ENCODE peak calls at places on chromosomes 11 and 22, in ten cellular contexts. B, Q, N, X, O, M, H, U, K and Y are unnamed samples.

GRCh38 chr11:96272542-96273306 is 70.3 kb downstream of the MAML2 start:
- DNase-seq in X (no peak), K (no peak), B (peak; percentile 24), N (no peak), O (no peak), U (no peak), H (no peak), M (peak; percentile 9), Q (no peak), Y (no peak)

GRCh38 chr11:44766972-44767278 is 40.2 kb downstream of the TSPAN18 start:
- DNase-seq in B (peak; percentile 57), N (no peak), X (no peak), O (no peak), U (no peak), M (no peak), H (peak; percentile 42), K (no peak), Q (no peak), Y (no peak)

GRCh38 chr11:17479284-17480214 is 2.9 kb upstream of the ABCC8 start:
- DNase-seq in M (peak; percentile 24), O (peak; percentile 65), K (no peak), X (no peak), N (no peak), B (peak; percentile 27), H (no peak), Q (peak; percentile 70), U (peak; percentile 52), Y (no peak)

GRCh38 chr11:130554241-130555055 is 106.0 kb downstream of the ADAMTS15 start:
- DNase-seq in B (peak; percentile 56), O (no peak), K (no peak), Q (no peak), U (no peak), M (no peak), H (no peak), X (no peak), N (no peak), Y (no peak)

GRCh38 chr11:111344032-111344431 is 35.0 kb downstream of the POU2AF1 start:
- DNase-seq in O (no peak), U (peak; percentile 70), X (no peak), Q (no peak), B (peak; percentile 75), K (no peak), N (no peak), M (peak; percentile 49), H (peak; percentile 83), Y (no peak)

GRCh38 chr22:40966683-40967082 is 15.5 kb downstream of the RBX1 start:
- DNase-seq in B (no peak), N (no peak), Q (no peak), H (no peak), X (no peak), M (no peak), K (no peak), O (no peak), U (no peak), Y (no peak)

GRCh38 chr11:12216100-12216499 is 105.7 kb downstream of the MICAL2 start:
- DNase-seq in H (no peak), M (no peak), U (no peak), K (no peak), B (no peak), N (no peak), Q (no peak), O (no peak), X (no peak), Y (no peak)

GRCh38 chr11:125141686-125142535 is 22.6 kb upstream of the PKNOX2 start:
- DNase-seq in H (peak; percentile 74), U (peak; percentile 86), K (peak; percentile 43), X (peak; percentile 63), B (peak; percentile 52), M (no peak), N (peak; percentile 32), O (peak; percentile 84), Q (peak; percentile 46), Y (peak; percentile 41)

GRCh38 chr11:110317516-110317932 is 21.1 kb upstream of the RDX start:
- DNase-seq in M (no peak), H (no peak), K (no peak), B (peak; percentile 31), X (no peak), N (no peak), O (no peak), U (no peak), Q (peak; percentile 92), Y (no peak)

GRCh38 chr11:47516984-47517853 is 35.7 kb downstream of the CELF1 start:
- DNase-seq in U (no peak), B (no peak), O (no peak), M (no peak), X (no peak), Q (no peak), N (no peak), H (no peak), K (no peak), Y (no peak)

GRCh38 chr11:69269926-69270697 is 23.8 kb upstream of the MYEOV start:
- DNase-seq in N (no peak), X (no peak), H (no peak), Q (no peak), O (no peak), K (no peak), U (no peak), B (no peak), M (no peak), Y (no peak)

GRCh38 chr11:19116315-19116970 is 525 bp upstream of the ZDHHC13 start:
- DNase-seq in K (no peak), N (no peak), U (no peak), H (peak; percentile 37), M (no peak), O (no peak), X (peak; percentile 3), Q (no peak), B (no peak), Y (no peak)